ENCODE peak calls at places on chromosomes 16 and 17, in eight cellular contexts. One of them, this sample, is unnamed.

GRCh38 chr17:74502866-74503265 is 28.4 kb downstream of the CD300LB start:
- DNase-seq in astrocyte: no peak
- DNase-seq in cardiac fibroblast: no peak
- DNase-seq in mucosa of descending colon: no peak
- DNase-seq in kidney epithelial cell: no peak
- DNase-seq in pancreas: no peak
- DNase-seq in left ventricle myocardium inferior: no peak
- DNase-seq in fibroblast of pulmonary artery: no peak
- DNase-seq in this sample: peak; percentile 9

GRCh38 chr17:10062757-10063385 is 135.5 kb downstream of the GAS7 start:
- DNase-seq in left ventricle myocardium inferior: no peak
- DNase-seq in cardiac fibroblast: no peak
- DNase-seq in astrocyte: no peak
- DNase-seq in fibroblast of pulmonary artery: no peak
- DNase-seq in mucosa of descending colon: no peak
- DNase-seq in pancreas: no peak
- DNase-seq in kidney epithelial cell: no peak
- DNase-seq in this sample: no peak

GRCh38 chr16:8948069-8948593 is 15.6 kb downstream of the USP7 start:
- DNase-seq in pancreas: no peak
- DNase-seq in mucosa of descending colon: no peak
- DNase-seq in left ventricle myocardium inferior: no peak
- DNase-seq in cardiac fibroblast: no peak
- DNase-seq in astrocyte: no peak
- DNase-seq in kidney epithelial cell: no peak
- DNase-seq in fibroblast of pulmonary artery: no peak
- DNase-seq in this sample: no peak

GRCh38 chr17:35568561-35568960 is 7.9 kb upstream of the SLFN14 start:
- DNase-seq in astrocyte: peak; percentile 41
- DNase-seq in fibroblast of pulmonary artery: peak; percentile 59
- DNase-seq in left ventricle myocardium inferior: no peak
- DNase-seq in cardiac fibroblast: peak; percentile 70
- DNase-seq in mucosa of descending colon: no peak
- DNase-seq in kidney epithelial cell: no peak
- DNase-seq in pancreas: no peak
- DNase-seq in this sample: peak; percentile 73

GRCh38 chr17:49935526-49936210 is 33.3 kb upstream of the DLX4 start:
- DNase-seq in fibroblast of pulmonary artery: no peak
- DNase-seq in cardiac fibroblast: no peak
- DNase-seq in pancreas: no peak
- DNase-seq in astrocyte: no peak
- DNase-seq in mucosa of descending colon: no peak
- DNase-seq in kidney epithelial cell: no peak
- DNase-seq in left ventricle myocardium inferior: no peak
- DNase-seq in this sample: no peak

GRCh38 chr17:47301161-47301560 is 22.6 kb upstream of the EFCAB13 start:
- DNase-seq in kidney epithelial cell: no peak
- DNase-seq in cardiac fibroblast: no peak
- DNase-seq in astrocyte: no peak
- DNase-seq in fibroblast of pulmonary artery: no peak
- DNase-seq in pancreas: no peak
- DNase-seq in left ventricle myocardium inferior: no peak
- DNase-seq in mucosa of descending colon: no peak
- DNase-seq in this sample: no peak

GRCh38 chr17:65389426-65389825 is 172.0 kb downstream of the AXIN2 start:
- DNase-seq in fibroblast of pulmonary artery: peak; percentile 31
- DNase-seq in mucosa of descending colon: no peak
- DNase-seq in astrocyte: peak; percentile 65
- DNase-seq in cardiac fibroblast: peak; percentile 26
- DNase-seq in left ventricle myocardium inferior: no peak
- DNase-seq in pancreas: no peak
- DNase-seq in kidney epithelial cell: no peak
- DNase-seq in this sample: peak; percentile 68

GRCh38 chr17:3687949-3688614 is 7.9 kb downstream of the P2RX5 start:
- DNase-seq in fibroblast of pulmonary artery: no peak
- DNase-seq in astrocyte: no peak
- DNase-seq in cardiac fibroblast: no peak
- DNase-seq in kidney epithelial cell: no peak
- DNase-seq in mucosa of descending colon: no peak
- DNase-seq in pancreas: no peak
- DNase-seq in left ventricle myocardium inferior: no peak
- DNase-seq in this sample: no peak

GRCh38 chr17:27345141-27345904 is 51.4 kb downstream of the WSB1 start:
- DNase-seq in left ventricle myocardium inferior: no peak
- DNase-seq in cardiac fibroblast: no peak
- DNase-seq in fibroblast of pulmonary artery: peak; percentile 59
- DNase-seq in mucosa of descending colon: no peak
- DNase-seq in kidney epithelial cell: peak; percentile 70
- DNase-seq in astrocyte: peak; percentile 84
- DNase-seq in pancreas: peak; percentile 48
- DNase-seq in this sample: no peak

GRCh38 chr17:39700148-39700987 is 504 bp downstream of the ERBB2 start:
- DNase-seq in cardiac fibroblast: peak; percentile 30
- DNase-seq in astrocyte: no peak
- DNase-seq in kidney epithelial cell: no peak
- DNase-seq in left ventricle myocardium inferior: no peak
- DNase-seq in fibroblast of pulmonary artery: peak; percentile 24
- DNase-seq in mucosa of descending colon: no peak
- DNase-seq in pancreas: no peak
- DNase-seq in this sample: no peak

GRCh38 chr17:16943541-16944333 is 28.2 kb downstream of the TNFRSF13B start:
- DNase-seq in mucosa of descending colon: no peak
- DNase-seq in kidney epithelial cell: no peak
- DNase-seq in pancreas: peak; percentile 3
- DNase-seq in fibroblast of pulmonary artery: no peak
- DNase-seq in left ventricle myocardium inferior: no peak
- DNase-seq in astrocyte: no peak
- DNase-seq in cardiac fibroblast: no peak
- DNase-seq in this sample: no peak

GRCh38 chr16:57871457-57871856 is 69.2 kb upstream of the KIFC3 start:
- DNase-seq in left ventricle myocardium inferior: no peak
- DNase-seq in mucosa of descending colon: no peak
- DNase-seq in kidney epithelial cell: no peak
- DNase-seq in fibroblast of pulmonary artery: peak; percentile 53
- DNase-seq in cardiac fibroblast: peak; percentile 88
- DNase-seq in pancreas: no peak
- DNase-seq in astrocyte: peak; percentile 78
- DNase-seq in this sample: peak; percentile 73

GRCh38 chr16:57639172-57639571 is 10.7 kb downstream of the ADGRG1 start:
- DNase-seq in astrocyte: no peak
- DNase-seq in cardiac fibroblast: no peak
- DNase-seq in pancreas: peak; percentile 69
- DNase-seq in fibroblast of pulmonary artery: no peak
- DNase-seq in mucosa of descending colon: no peak
- DNase-seq in left ventricle myocardium inferior: peak; percentile 41
- DNase-seq in kidney epithelial cell: no peak
- DNase-seq in this sample: no peak

GRCh38 chr16:83622010-83622409 is 185.8 kb upstream of the HSBP1 start:
- DNase-seq in cardiac fibroblast: no peak
- DNase-seq in left ventricle myocardium inferior: no peak
- DNase-seq in pancreas: no peak
- DNase-seq in kidney epithelial cell: no peak
- DNase-seq in astrocyte: no peak
- DNase-seq in mucosa of descending colon: no peak
- DNase-seq in fibroblast of pulmonary artery: no peak
- DNase-seq in this sample: no peak

GRCh38 chr17:76273923-76274558 is 8.9 kb downstream of the UBALD2 start:
- DNase-seq in kidney epithelial cell: no peak
- DNase-seq in left ventricle myocardium inferior: no peak
- DNase-seq in mucosa of descending colon: peak; percentile 55
- DNase-seq in astrocyte: no peak
- DNase-seq in fibroblast of pulmonary artery: no peak
- DNase-seq in pancreas: no peak
- DNase-seq in cardiac fibroblast: no peak
- DNase-seq in this sample: no peak

GRCh38 chr17:37261286-37261685 is 114.5 kb upstream of the C17orf78 start:
- DNase-seq in fibroblast of pulmonary artery: peak; percentile 38
- DNase-seq in kidney epithelial cell: peak; percentile 19
- DNase-seq in left ventricle myocardium inferior: no peak
- DNase-seq in astrocyte: peak; percentile 74
- DNase-seq in mucosa of descending colon: no peak
- DNase-seq in cardiac fibroblast: peak; percentile 34
- DNase-seq in pancreas: no peak
- DNase-seq in this sample: peak; percentile 14

GRCh38 chr17:31724026-31724425 is 135.0 kb downstream of the COPRS start:
- DNase-seq in astrocyte: peak; percentile 82
- DNase-seq in cardiac fibroblast: peak; percentile 65
- DNase-seq in left ventricle myocardium inferior: no peak
- DNase-seq in kidney epithelial cell: peak; percentile 16
- DNase-seq in fibroblast of pulmonary artery: peak; percentile 77
- DNase-seq in pancreas: no peak
- DNase-seq in mucosa of descending colon: no peak
- DNase-seq in this sample: peak; percentile 49

GRCh38 chr17:64328036-64328874 is 62.4 kb downstream of the PECAM1 start:
- DNase-seq in pancreas: no peak
- DNase-seq in astrocyte: no peak
- DNase-seq in cardiac fibroblast: no peak
- DNase-seq in fibroblast of pulmonary artery: peak; percentile 56
- DNase-seq in kidney epithelial cell: no peak
- DNase-seq in mucosa of descending colon: no peak
- DNase-seq in left ventricle myocardium inferior: peak; percentile 29
- DNase-seq in this sample: no peak

GRCh38 chr17:28997811-28998210 is 8.0 kb downstream of the SEZ6 start:
- DNase-seq in kidney epithelial cell: no peak
- DNase-seq in mucosa of descending colon: peak; percentile 12
- DNase-seq in cardiac fibroblast: no peak
- DNase-seq in left ventricle myocardium inferior: no peak
- DNase-seq in pancreas: no peak
- DNase-seq in astrocyte: no peak
- DNase-seq in fibroblast of pulmonary artery: no peak
- DNase-seq in this sample: no peak

DNA sequence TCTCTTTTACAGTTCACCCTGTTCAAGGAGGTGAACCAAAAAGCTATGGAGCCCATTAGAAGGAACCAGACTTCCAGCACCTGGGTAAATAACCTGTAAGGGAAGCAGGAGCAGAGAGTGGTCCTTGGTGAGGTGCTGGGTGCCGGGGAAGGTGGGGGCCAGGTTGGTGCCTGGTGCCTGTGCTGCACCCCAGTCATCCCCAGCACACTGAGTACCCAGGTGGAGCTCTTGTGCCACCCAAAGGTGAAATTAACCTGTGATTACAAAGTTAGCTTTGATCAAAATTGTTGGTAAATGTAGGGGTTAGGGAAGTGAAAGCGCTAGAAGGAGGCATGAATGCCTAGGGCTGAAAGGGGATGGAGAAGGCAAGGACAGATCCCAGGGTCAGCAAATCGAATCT is 58.6 kb downstream of the CDRT4 start:
- DNase-seq in cardiac fibroblast: no peak
- DNase-seq in astrocyte: no peak
- DNase-seq in left ventricle myocardium inferior: no peak
- DNase-seq in kidney epithelial cell: no peak
- DNase-seq in pancreas: no peak
- DNase-seq in mucosa of descending colon: no peak
- DNase-seq in fibroblast of pulmonary artery: no peak
- DNase-seq in this sample: no peak
- TF ChIP-seq CTCF in cardiac fibroblast: no peak
- TF ChIP-seq CTCF in astrocyte: no peak
- TF ChIP-seq CTCF in left ventricle myocardium inferior: no peak
- TF ChIP-seq CTCF in kidney epithelial cell: no peak
- TF ChIP-seq CTCF in pancreas: no peak
- TF ChIP-seq CTCF in mucosa of descending colon: no peak
- TF ChIP-seq CTCF in fibroblast of pulmonary artery: no peak
- TF ChIP-seq CTCF in this sample: no peak

GRCh38 chr17:45672301-45672700 is 111.8 kb upstream of the CRHR1 start:
- DNase-seq in cardiac fibroblast: no peak
- DNase-seq in kidney epithelial cell: no peak
- DNase-seq in fibroblast of pulmonary artery: no peak
- DNase-seq in mucosa of descending colon: no peak
- DNase-seq in left ventricle myocardium inferior: no peak
- DNase-seq in pancreas: no peak
- DNase-seq in astrocyte: no peak
- DNase-seq in this sample: no peak
- H3K4me3 ChIP-seq in cardiac fibroblast: no peak overlapping the region
- H3K4me3 ChIP-seq in kidney epithelial cell: no peak overlapping the region
- H3K4me3 ChIP-seq in fibroblast of pulmonary artery: no peak overlapping the region
- H3K4me3 ChIP-seq in mucosa of descending colon: no peak overlapping the region
- H3K4me3 ChIP-seq in left ventricle myocardium inferior: no peak overlapping the region
- H3K4me3 ChIP-seq in pancreas: no peak overlapping the region
- H3K4me3 ChIP-seq in astrocyte: no peak overlapping the region
- H3K4me3 ChIP-seq in this sample: no peak overlapping the region

GRCh38 chr17:43011728-43012472 is 5.3 kb downstream of the IFI35 start:
- DNase-seq in pancreas: no peak
- DNase-seq in fibroblast of pulmonary artery: no peak
- DNase-seq in left ventricle myocardium inferior: no peak
- DNase-seq in kidney epithelial cell: no peak
- DNase-seq in cardiac fibroblast: no peak
- DNase-seq in mucosa of descending colon: no peak
- DNase-seq in astrocyte: no peak
- DNase-seq in this sample: no peak

GRCh38 chr17:43010667-43011308 is 4.2 kb downstream of the IFI35 start:
- DNase-seq in cardiac fibroblast: no peak
- DNase-seq in pancreas: no peak
- DNase-seq in mucosa of descending colon: no peak
- DNase-seq in fibroblast of pulmonary artery: no peak
- DNase-seq in left ventricle myocardium inferior: no peak
- DNase-seq in kidney epithelial cell: no peak
- DNase-seq in astrocyte: no peak
- DNase-seq in this sample: no peak

GRCh38 chr17:43003542-43004172 is 2.9 kb upstream of the IFI35 start:
- DNase-seq in cardiac fibroblast: peak; percentile 67
- DNase-seq in astrocyte: peak; percentile 66
- DNase-seq in mucosa of descending colon: no peak
- DNase-seq in kidney epithelial cell: no peak
- DNase-seq in left ventricle myocardium inferior: no peak
- DNase-seq in fibroblast of pulmonary artery: no peak
- DNase-seq in pancreas: no peak
- DNase-seq in this sample: peak; percentile 77

GRCh38 chr17:43006639-43007551 is at the start of gene IFI35:
- DNase-seq in left ventricle myocardium inferior: peak; percentile 85
- DNase-seq in pancreas: peak; percentile 85
- DNase-seq in mucosa of descending colon: peak; percentile 92
- DNase-seq in fibroblast of pulmonary artery: peak; percentile 84
- DNase-seq in kidney epithelial cell: peak; percentile 56
- DNase-seq in cardiac fibroblast: peak; percentile 86
- DNase-seq in astrocyte: peak; percentile 74
- DNase-seq in this sample: peak; percentile 83
- TF ChIP-seq CTCF in left ventricle myocardium inferior: peak; percentile 61
- TF ChIP-seq CTCF in pancreas: peak; percentile 13
- TF ChIP-seq CTCF in mucosa of descending colon: peak; percentile 29
- TF ChIP-seq CTCF in fibroblast of pulmonary artery: peak; percentile 23
- TF ChIP-seq CTCF in kidney epithelial cell: peak; percentile 45
- TF ChIP-seq CTCF in cardiac fibroblast: peak; percentile 15
- TF ChIP-seq CTCF in astrocyte: no peak
- TF ChIP-seq CTCF in this sample: no peak

GRCh38 chr16:50010212-50010611 is 14.8 kb upstream of the CNEP1R1 start:
- DNase-seq in fibroblast of pulmonary artery: no peak
- DNase-seq in astrocyte: no peak
- DNase-seq in pancreas: no peak
- DNase-seq in kidney epithelial cell: no peak
- DNase-seq in left ventricle myocardium inferior: no peak
- DNase-seq in cardiac fibroblast: no peak
- DNase-seq in mucosa of descending colon: no peak
- DNase-seq in this sample: no peak
- H3K4me3 ChIP-seq in fibroblast of pulmonary artery: no peak overlapping the region
- H3K4me3 ChIP-seq in astrocyte: no peak overlapping the region
- H3K4me3 ChIP-seq in pancreas: no peak overlapping the region
- H3K4me3 ChIP-seq in kidney epithelial cell: no peak overlapping the region
- H3K4me3 ChIP-seq in left ventricle myocardium inferior: no peak overlapping the region
- H3K4me3 ChIP-seq in cardiac fibroblast: no peak overlapping the region
- H3K4me3 ChIP-seq in mucosa of descending colon: no peak overlapping the region
- H3K4me3 ChIP-seq in this sample: no peak overlapping the region

This sample was measured in fibroblast of mammary gland.